ENCODE peak calls at places on chromosomes 13 and 19, in six cellular contexts. One of them, this sample, is unnamed.

GRCh38 chr13:106061781-106062180 is 473.7 kb downstream of the EFNB2 start:
- DNase-seq in brain microvascular endothelial cell: no peak
- DNase-seq in neural progenitor cell: no peak
- DNase-seq in thoracic aorta: no peak
- DNase-seq in DND-41: no peak
- DNase-seq in fibroblast of pulmonary artery: no peak
- DNase-seq in this sample: no peak

GRCh38 chr19:47253467-47253881 is 2.9 kb upstream of the CCDC9 start:
- DNase-seq in neural progenitor cell: no peak
- DNase-seq in brain microvascular endothelial cell: peak; percentile 85
- DNase-seq in fibroblast of pulmonary artery: peak; percentile 77
- DNase-seq in DND-41: no peak
- DNase-seq in thoracic aorta: no peak
- DNase-seq in this sample: no peak

GRCh38 chr13:100274942-100275506 is 186.1 kb downstream of the PCCA start:
- DNase-seq in fibroblast of pulmonary artery: no peak
- DNase-seq in brain microvascular endothelial cell: peak; percentile 36
- DNase-seq in DND-41: peak; percentile 12
- DNase-seq in thoracic aorta: no peak
- DNase-seq in neural progenitor cell: no peak
- DNase-seq in this sample: no peak

GRCh38 chr19:8221161-8221560 is 12.0 kb downstream of the CERS4 start:
- DNase-seq in brain microvascular endothelial cell: no peak
- DNase-seq in fibroblast of pulmonary artery: no peak
- DNase-seq in thoracic aorta: no peak
- DNase-seq in DND-41: no peak
- DNase-seq in neural progenitor cell: no peak
- DNase-seq in this sample: no peak

GRCh38 chr13:35765941-35766340 is 289.5 kb upstream of the MAB21L1 start:
- DNase-seq in fibroblast of pulmonary artery: no peak
- DNase-seq in neural progenitor cell: no peak
- DNase-seq in thoracic aorta: no peak
- DNase-seq in DND-41: no peak
- DNase-seq in brain microvascular endothelial cell: no peak
- DNase-seq in this sample: no peak

GRCh38 chr19:19451429-19452240 is 46.2 kb downstream of the GATAD2A start:
- DNase-seq in neural progenitor cell: no peak
- DNase-seq in fibroblast of pulmonary artery: no peak
- DNase-seq in DND-41: no peak
- DNase-seq in brain microvascular endothelial cell: no peak
- DNase-seq in thoracic aorta: no peak
- DNase-seq in this sample: no peak

GRCh38 chr13:96822900-96823299 is 171.4 kb downstream of the OXGR1 start:
- DNase-seq in DND-41: no peak
- DNase-seq in brain microvascular endothelial cell: no peak
- DNase-seq in fibroblast of pulmonary artery: peak; percentile 35
- DNase-seq in neural progenitor cell: peak; percentile 50
- DNase-seq in thoracic aorta: no peak
- DNase-seq in this sample: no peak

GRCh38 chr19:18943465-18943864 is 2.4 kb upstream of the HOMER3 start:
- DNase-seq in thoracic aorta: no peak
- DNase-seq in neural progenitor cell: no peak
- DNase-seq in fibroblast of pulmonary artery: no peak
- DNase-seq in DND-41: no peak
- DNase-seq in brain microvascular endothelial cell: no peak
- DNase-seq in this sample: no peak

GRCh38 chr19:1284979-1285736 is 515 bp upstream of the EFNA2 start:
- DNase-seq in thoracic aorta: no peak
- DNase-seq in DND-41: no peak
- DNase-seq in brain microvascular endothelial cell: no peak
- DNase-seq in fibroblast of pulmonary artery: no peak
- DNase-seq in neural progenitor cell: peak; percentile 64
- DNase-seq in this sample: no peak
- H3K4me3 ChIP-seq in thoracic aorta: no peak overlapping the region
- H3K4me3 ChIP-seq in DND-41: no peak overlapping the region
- H3K4me3 ChIP-seq in brain microvascular endothelial cell: no peak overlapping the region
- H3K4me3 ChIP-seq in fibroblast of pulmonary artery: no peak overlapping the region
- H3K4me3 ChIP-seq in neural progenitor cell: peak overlapping the region; percentile 48
- H3K4me3 ChIP-seq in this sample: peak overlapping the region; percentile 57

GRCh38 chr13:67138937-67139336 is 91.2 kb downstream of the PCDH9 start:
- DNase-seq in brain microvascular endothelial cell: no peak
- DNase-seq in thoracic aorta: no peak
- DNase-seq in fibroblast of pulmonary artery: no peak
- DNase-seq in neural progenitor cell: no peak
- DNase-seq in DND-41: no peak
- DNase-seq in this sample: no peak

GRCh38 chr13:67143544-67144115 is 86.5 kb downstream of the PCDH9 start:
- DNase-seq in thoracic aorta: no peak
- DNase-seq in neural progenitor cell: no peak
- DNase-seq in fibroblast of pulmonary artery: no peak
- DNase-seq in brain microvascular endothelial cell: no peak
- DNase-seq in DND-41: no peak
- DNase-seq in this sample: no peak

GRCh38 chr13:67137044-67137735 is 92.9 kb downstream of the PCDH9 start:
- DNase-seq in brain microvascular endothelial cell: no peak
- DNase-seq in neural progenitor cell: no peak
- DNase-seq in DND-41: no peak
- DNase-seq in thoracic aorta: no peak
- DNase-seq in fibroblast of pulmonary artery: peak; percentile 54
- DNase-seq in this sample: no peak

GRCh38 chr13:67139551-67139950 is 90.6 kb downstream of the PCDH9 start:
- DNase-seq in thoracic aorta: no peak
- DNase-seq in brain microvascular endothelial cell: no peak
- DNase-seq in neural progenitor cell: no peak
- DNase-seq in fibroblast of pulmonary artery: no peak
- DNase-seq in DND-41: no peak
- DNase-seq in this sample: no peak

DNA sequence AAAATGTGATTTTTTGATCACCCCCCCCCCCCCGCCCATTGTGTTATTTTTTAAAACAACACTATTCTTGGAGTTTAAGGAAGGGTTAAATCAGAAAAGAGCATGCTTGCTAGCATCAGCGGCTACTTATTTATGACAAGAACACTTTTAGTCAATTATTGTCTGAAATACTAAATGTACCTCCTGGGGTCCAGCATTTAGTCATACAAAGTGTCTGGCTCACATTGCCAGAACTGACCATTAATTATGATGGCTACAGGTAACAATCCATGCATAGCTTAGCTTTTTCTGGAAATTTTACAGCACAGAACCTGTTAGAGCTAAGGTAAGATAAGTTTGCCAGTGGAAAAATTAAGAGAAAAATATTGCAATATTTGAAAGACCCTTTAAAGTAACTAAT is 90.1 kb downstream of the PCDH9 start:
- DNase-seq in brain microvascular endothelial cell: no peak
- DNase-seq in DND-41: no peak
- DNase-seq in neural progenitor cell: no peak
- DNase-seq in fibroblast of pulmonary artery: no peak
- DNase-seq in thoracic aorta: no peak
- DNase-seq in this sample: no peak
- TF ChIP-seq CTCF in brain microvascular endothelial cell: no peak
- TF ChIP-seq CTCF in DND-41: no peak
- TF ChIP-seq CTCF in neural progenitor cell: no peak
- TF ChIP-seq CTCF in fibroblast of pulmonary artery: no peak
- TF ChIP-seq CTCF in thoracic aorta: no peak
- TF ChIP-seq CTCF in this sample: no peak

DNA sequence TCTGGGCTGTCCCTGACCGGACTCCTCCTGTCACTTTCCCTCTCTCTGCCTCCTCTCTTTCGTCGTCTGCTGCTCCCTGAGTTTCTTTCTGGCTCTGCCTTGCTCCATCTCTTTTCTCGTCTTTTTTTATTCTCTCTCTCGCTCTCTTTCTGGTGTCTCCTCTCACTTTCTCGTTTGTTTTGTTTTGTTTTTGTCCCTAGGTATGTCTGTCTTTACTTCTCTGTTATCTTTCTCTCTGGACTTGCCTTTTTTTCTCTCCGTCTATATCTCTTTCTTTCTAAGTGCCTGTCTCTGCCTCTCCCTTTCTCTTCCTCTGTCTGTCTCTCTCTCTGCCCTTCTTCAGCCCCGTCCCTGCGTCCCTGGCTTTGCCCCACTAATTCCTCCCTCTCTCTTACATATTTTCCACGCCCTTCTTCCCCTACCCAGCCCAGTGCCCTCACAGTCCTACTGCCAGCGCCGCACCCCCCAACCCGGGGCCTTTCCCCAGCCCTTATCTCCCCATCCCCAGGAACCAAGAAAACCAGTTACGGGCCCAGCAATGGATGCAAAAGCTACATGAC is 48.1 kb upstream of the SHKBP1 start:
- DNase-seq in neural progenitor cell: no peak
- DNase-seq in fibroblast of pulmonary artery: no peak
- DNase-seq in brain microvascular endothelial cell: no peak
- DNase-seq in thoracic aorta: no peak
- DNase-seq in DND-41: no peak
- DNase-seq in this sample: no peak
- H3K4me3 ChIP-seq in neural progenitor cell: no peak overlapping the region
- H3K4me3 ChIP-seq in fibroblast of pulmonary artery: no peak overlapping the region
- H3K4me3 ChIP-seq in brain microvascular endothelial cell: no peak overlapping the region
- H3K4me3 ChIP-seq in thoracic aorta: no peak overlapping the region
- H3K4me3 ChIP-seq in DND-41: no peak overlapping the region
- H3K4me3 ChIP-seq in this sample: no peak overlapping the region

DNA sequence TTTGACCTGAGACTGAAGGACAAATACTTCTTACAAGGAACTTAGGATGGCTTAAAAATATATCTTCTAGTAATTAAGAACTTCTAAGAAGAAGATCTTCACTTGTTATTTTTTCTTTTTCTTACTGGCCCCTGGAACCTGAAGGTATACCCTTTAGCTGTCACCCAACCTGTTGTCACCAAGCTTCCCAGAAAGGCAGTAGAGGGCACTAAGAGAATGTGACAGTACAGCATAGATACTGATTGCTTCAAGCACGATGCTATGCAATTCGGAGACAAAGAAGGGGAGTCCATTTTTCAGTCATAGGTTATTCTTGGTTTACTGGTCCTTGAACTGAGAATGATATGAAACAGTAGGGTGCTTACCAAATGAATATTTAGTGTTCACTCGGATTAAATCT is 208.3 kb upstream of the PCDH9 start:
- DNase-seq in thoracic aorta: no peak
- DNase-seq in DND-41: no peak
- DNase-seq in fibroblast of pulmonary artery: no peak
- DNase-seq in neural progenitor cell: peak; percentile 49
- DNase-seq in brain microvascular endothelial cell: no peak
- DNase-seq in this sample: no peak
- TF ChIP-seq CTCF in thoracic aorta: no peak
- TF ChIP-seq CTCF in DND-41: peak; percentile 12
- TF ChIP-seq CTCF in fibroblast of pulmonary artery: no peak
- TF ChIP-seq CTCF in neural progenitor cell: peak; percentile 59
- TF ChIP-seq CTCF in brain microvascular endothelial cell: peak; percentile 25
- TF ChIP-seq CTCF in this sample: no peak

GRCh38 chr13:44306401-44307192 is 67.0 kb upstream of the SERP2 start:
- DNase-seq in neural progenitor cell: peak; percentile 52
- DNase-seq in brain microvascular endothelial cell: peak; percentile 97
- DNase-seq in fibroblast of pulmonary artery: peak; percentile 99
- DNase-seq in thoracic aorta: no peak
- DNase-seq in DND-41: peak; percentile 66
- DNase-seq in this sample: no peak
- H3K4me3 ChIP-seq in neural progenitor cell: peak overlapping the region; percentile 33
- H3K4me3 ChIP-seq in brain microvascular endothelial cell: peak overlapping the region; percentile 15
- H3K4me3 ChIP-seq in fibroblast of pulmonary artery: peak overlapping the region; percentile 9
- H3K4me3 ChIP-seq in thoracic aorta: peak overlapping the region; percentile 30
- H3K4me3 ChIP-seq in DND-41: no peak overlapping the region
- H3K4me3 ChIP-seq in this sample: peak overlapping the region; percentile 18

DNA sequence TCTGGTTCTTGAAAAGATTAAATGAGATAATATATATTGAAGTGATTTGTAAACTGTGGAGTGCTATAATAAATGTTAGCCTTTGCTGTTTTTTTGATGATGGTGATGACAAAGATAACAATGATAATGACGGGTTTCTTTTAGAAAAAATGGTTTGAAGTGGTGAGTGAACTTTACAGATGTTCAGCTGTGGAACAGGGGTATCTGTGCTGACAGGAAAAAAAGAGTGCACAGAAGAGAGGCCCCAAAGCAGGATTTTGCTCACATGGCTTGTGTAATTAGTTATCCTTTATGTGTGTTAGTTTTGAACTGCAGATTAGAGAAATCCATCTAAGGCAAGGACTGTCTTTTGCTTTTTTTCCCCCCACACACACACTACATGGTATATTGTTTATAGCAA is 119.2 kb downstream of the CYSLTR2 start:
- DNase-seq in fibroblast of pulmonary artery: no peak
- DNase-seq in thoracic aorta: no peak
- DNase-seq in neural progenitor cell: no peak
- DNase-seq in brain microvascular endothelial cell: no peak
- DNase-seq in DND-41: peak; percentile 32
- DNase-seq in this sample: no peak
- TF ChIP-seq CTCF in fibroblast of pulmonary artery: no peak
- TF ChIP-seq CTCF in thoracic aorta: no peak
- TF ChIP-seq CTCF in neural progenitor cell: no peak
- TF ChIP-seq CTCF in brain microvascular endothelial cell: no peak
- TF ChIP-seq CTCF in DND-41: no peak
- TF ChIP-seq CTCF in this sample: no peak

GRCh38 chr19:48739400-48739825 is 997 bp downstream of the RASIP1 start:
- DNase-seq in DND-41: no peak
- DNase-seq in thoracic aorta: no peak
- DNase-seq in neural progenitor cell: peak; percentile 45
- DNase-seq in fibroblast of pulmonary artery: no peak
- DNase-seq in brain microvascular endothelial cell: no peak
- DNase-seq in this sample: no peak
- H3K4me3 ChIP-seq in DND-41: no peak overlapping the region
- H3K4me3 ChIP-seq in thoracic aorta: peak overlapping the region; percentile 79
- H3K4me3 ChIP-seq in neural progenitor cell: peak overlapping the region; percentile 70
- H3K4me3 ChIP-seq in fibroblast of pulmonary artery: peak overlapping the region; percentile 19
- H3K4me3 ChIP-seq in brain microvascular endothelial cell: no peak overlapping the region
- H3K4me3 ChIP-seq in this sample: peak overlapping the region; percentile 78

DNA sequence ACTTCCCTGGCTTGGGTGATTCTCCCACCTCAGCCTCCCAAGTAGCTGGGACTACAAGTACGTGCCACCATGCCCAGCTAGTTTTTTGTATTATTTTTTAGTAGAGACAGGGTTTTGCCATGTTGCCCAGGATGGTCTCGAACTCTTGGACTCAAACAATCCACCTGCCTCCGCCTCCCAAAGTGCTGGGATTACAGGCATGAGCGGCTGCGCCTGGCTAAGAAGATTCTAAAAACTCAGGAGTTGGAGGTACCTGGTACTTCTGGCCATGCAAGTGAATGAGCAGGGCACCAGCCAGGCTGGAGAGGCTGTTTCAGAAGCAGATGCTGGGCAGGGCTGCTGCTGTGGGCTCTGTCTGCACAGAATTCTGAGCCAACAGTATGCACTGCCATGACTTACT is 6.1 kb downstream of the MZF1 start:
- DNase-seq in neural progenitor cell: no peak
- DNase-seq in brain microvascular endothelial cell: no peak
- DNase-seq in fibroblast of pulmonary artery: no peak
- DNase-seq in thoracic aorta: no peak
- DNase-seq in DND-41: peak; percentile 2
- DNase-seq in this sample: no peak
- TF ChIP-seq CTCF in neural progenitor cell: no peak
- TF ChIP-seq CTCF in brain microvascular endothelial cell: no peak
- TF ChIP-seq CTCF in fibroblast of pulmonary artery: no peak
- TF ChIP-seq CTCF in thoracic aorta: no peak
- TF ChIP-seq CTCF in DND-41: no peak
- TF ChIP-seq CTCF in this sample: no peak

GRCh38 chr13:101627556-101627943 is 175.1 kb downstream of the ITGBL1 start:
- DNase-seq in brain microvascular endothelial cell: no peak
- DNase-seq in DND-41: no peak
- DNase-seq in fibroblast of pulmonary artery: no peak
- DNase-seq in thoracic aorta: no peak
- DNase-seq in neural progenitor cell: no peak
- DNase-seq in this sample: no peak
- H3K4me3 ChIP-seq in brain microvascular endothelial cell: no peak overlapping the region
- H3K4me3 ChIP-seq in DND-41: no peak overlapping the region
- H3K4me3 ChIP-seq in fibroblast of pulmonary artery: no peak overlapping the region
- H3K4me3 ChIP-seq in thoracic aorta: peak overlapping the region; percentile 73
- H3K4me3 ChIP-seq in neural progenitor cell: no peak overlapping the region
- H3K4me3 ChIP-seq in this sample: peak overlapping the region; percentile 54

This sample was measured in esophagus squamous epithelium.